ENCODE peak calls at places on chromosome 7, in ten cellular contexts. K is tibial nerve, Z is A549, A is H1, N is stomach, I is GM12878, R is suprapubic skin, C is transverse colon, V is K562, W is upper lobe of left lung. T is an unnamed sample.

GRCh38 chr7:96321670-96322372 is at the start of gene SLC25A13:
- DNase-seq in V (peak), Z (peak), R (peak), I (peak), K (peak), A (peak), N (peak), C (peak), W (peak), T (peak)

GRCh38 chr7:2929321-2930201 is 85.5 kb upstream of the GNA12 start:
- DNase-seq in I (no peak), Z (no peak), C (no peak), R (peak), A (no peak), W (peak), N (no peak), V (no peak), K (no peak), T (no peak)

GRCh38 chr7:127578036-127578684 is 7.2 kb downstream of the GCC1 start:
- DNase-seq in K (no peak), C (no peak), Z (peak), R (no peak), A (no peak), N (no peak), V (no peak), W (no peak), I (no peak), T (no peak)

GRCh38 chr7:43112088-43112940 is at the start of gene HECW1:
- DNase-seq in A (peak), Z (no peak), V (no peak), I (no peak), N (no peak), W (no peak), C (no peak), R (no peak), K (no peak), T (no peak)

GRCh38 chr7:92765725-92766124 is 70.6 kb downstream of the CDK6 start:
- DNase-seq in N (no peak), R (no peak), K (no peak), I (no peak), V (no peak), Z (peak), C (no peak), W (no peak), A (no peak), T (no peak)

GRCh38 chr7:70338061-70338460 is 739.8 kb downstream of the AUTS2 start:
- DNase-seq in C (no peak), R (no peak), I (no peak), V (no peak), A (no peak), W (no peak), N (no peak), K (no peak), Z (no peak), T (no peak)

GRCh38 chr7:96388166-96388565 is 66.3 kb upstream of the SLC25A13 start:
- DNase-seq in W (no peak), N (no peak), I (no peak), C (no peak), V (no peak), A (no peak), K (no peak), Z (no peak), R (no peak), T (no peak)

GRCh38 chr7:105521731-105522458 is at the start of gene PUS7:
- DNase-seq in N (peak), W (peak), V (peak), K (peak), Z (peak), R (peak), I (no peak), C (peak), A (peak), T (peak)

GRCh38 chr7:152587366-152587765 is 88.6 kb downstream of the XRCC2 start:
- DNase-seq in Z (no peak), V (no peak), W (no peak), K (no peak), C (no peak), N (no peak), R (no peak), I (no peak), A (no peak), T (no peak)

GRCh38 chr7:142328006-142328405 is 70.1 kb upstream of the PRSS58 start:
- DNase-seq in K (no peak), V (no peak), R (no peak), A (no peak), C (no peak), W (no peak), Z (no peak), I (no peak), N (no peak), T (no peak)

GRCh38 chr7:71482284-71482683 is 350.3 kb downstream of the GALNT17 start:
- DNase-seq in W (peak), R (no peak), N (no peak), I (no peak), A (no peak), K (no peak), Z (no peak), V (no peak), C (no peak), T (no peak)

GRCh38 chr7:100585511-100586265 is at the start of gene LRCH4:
- DNase-seq in V (peak), W (peak), Z (peak), I (no peak), C (peak), K (no peak), N (peak), A (peak), R (no peak), T (no peak)

GRCh38 chr7:128948312-128948973 is 10.7 kb downstream of the IRF5 start:
- DNase-seq in A (no peak), N (no peak), K (no peak), V (no peak), C (no peak), I (no peak), W (no peak), R (no peak), Z (no peak), T (no peak)

GRCh38 chr7:157791261-157791660 is 454.5 kb downstream of the DNAJB6 start:
- DNase-seq in R (no peak), I (no peak), V (no peak), W (no peak), Z (no peak), K (no peak), N (no peak), A (no peak), C (no peak), T (no peak)

GRCh38 chr7:29102554-29103151 is 43.7 kb downstream of the CPVL start:
- DNase-seq in C (peak), I (no peak), R (peak), Z (peak), K (peak), V (peak), N (peak), W (peak), A (peak), T (peak)

GRCh38 chr7:82549616-82550285 is 106.2 kb upstream of the CACNA2D1 start:
- DNase-seq in V (no peak), A (no peak), W (no peak), I (no peak), R (no peak), K (no peak), N (no peak), Z (no peak), C (no peak), T (no peak)

GRCh38 chr7:143485500-143485899 is 7.8 kb downstream of the TAS2R41 start:
- DNase-seq in K (no peak), I (no peak), R (peak), N (no peak), Z (no peak), A (no peak), W (peak), C (no peak), V (no peak), T (no peak)

GRCh38 chr7:130135208-130136205 is 65.2 kb downstream of the KLHDC10 start:
- DNase-seq in R (no peak), C (no peak), W (no peak), I (no peak), Z (no peak), A (no peak), V (peak), K (no peak), N (no peak), T (no peak)

GRCh38 chr7:54995631-54996340 is 23.0 kb upstream of the EGFR start:
- DNase-seq in V (no peak), A (no peak), Z (peak), N (no peak), R (no peak), C (no peak), K (no peak), I (peak), W (no peak), T (no peak)

GRCh38 chr7:4797858-4798705 is 22.7 kb downstream of the AP5Z1 start:
- DNase-seq in R (no peak), C (peak), W (no peak), N (peak), K (peak), V (peak), A (peak), Z (peak), I (no peak), T (peak)

GRCh38 chr7:135512135-135512887 is 2.4 kb upstream of the CNOT4 start:
- DNase-seq in N (no peak), W (no peak), C (no peak), V (peak), I (peak), R (no peak), Z (peak), K (no peak), A (no peak), T (no peak)

GRCh38 chr7:68512466-68512865 is 1085.8 kb upstream of the AUTS2 start:
- DNase-seq in Z (no peak), K (no peak), I (no peak), A (no peak), R (no peak), W (no peak), C (no peak), V (no peak), N (no peak), T (no peak)

GRCh38 chr7:962401-963081 is 8.1 kb upstream of the ADAP1 start:
- DNase-seq in R (peak), I (no peak), C (peak), N (no peak), Z (no peak), A (no peak), K (no peak), V (no peak), W (no peak), T (no peak)

GRCh38 chr7:50595538-50596102 is 30.4 kb upstream of the DDC start:
- DNase-seq in I (no peak), A (no peak), V (peak), N (no peak), R (no peak), C (no peak), Z (peak), W (no peak), K (no peak), T (peak)

GRCh38 chr7:7867835-7868234 is 100.8 kb upstream of the GLCCI1 start:
- DNase-seq in W (no peak), R (no peak), N (no peak), K (no peak), Z (no peak), V (no peak), C (peak), I (no peak), A (no peak), T (no peak)
- TF ChIP-seq EP300 in W (no peak), R (no peak), N (no peak), K (no peak), Z (no peak), V (no peak), C (no peak), I (no peak), A (no peak), T (no peak)

GRCh38 chr7:46492460-46492859 is 571.4 kb upstream of the IGFBP3 start:
- DNase-seq in N (no peak), C (no peak), A (no peak), R (no peak), W (no peak), K (no peak), I (no peak), V (no peak), Z (no peak), T (no peak)
- H3K27ac ChIP-seq in N (no peak), C (no peak), A (no peak), R (no peak), W (no peak), K (no peak), I (no peak), V (no peak), Z (no peak), T (no peak)

GRCh38 chr7:40805361-40805760 is 670.6 kb downstream of the SUGCT start:
- DNase-seq in C (no peak), W (no peak), R (no peak), K (no peak), Z (no peak), N (no peak), A (no peak), I (no peak), V (no peak), T (no peak)

GRCh38 chr7:40811666-40812065 is 676.9 kb downstream of the SUGCT start:
- DNase-seq in K (no peak), A (no peak), Z (no peak), R (no peak), V (no peak), N (no peak), W (no peak), C (no peak), I (no peak), T (no peak)

GRCh38 chr7:40810274-40810673 is 675.5 kb downstream of the SUGCT start:
- DNase-seq in N (no peak), R (no peak), K (no peak), W (no peak), C (no peak), Z (no peak), V (no peak), A (no peak), I (no peak), T (no peak)

GRCh38 chr7:40804477-40805215 is 669.8 kb downstream of the SUGCT start:
- DNase-seq in R (no peak), C (no peak), K (no peak), I (no peak), Z (no peak), A (no peak), W (no peak), N (no peak), V (no peak), T (no peak)

DNA sequence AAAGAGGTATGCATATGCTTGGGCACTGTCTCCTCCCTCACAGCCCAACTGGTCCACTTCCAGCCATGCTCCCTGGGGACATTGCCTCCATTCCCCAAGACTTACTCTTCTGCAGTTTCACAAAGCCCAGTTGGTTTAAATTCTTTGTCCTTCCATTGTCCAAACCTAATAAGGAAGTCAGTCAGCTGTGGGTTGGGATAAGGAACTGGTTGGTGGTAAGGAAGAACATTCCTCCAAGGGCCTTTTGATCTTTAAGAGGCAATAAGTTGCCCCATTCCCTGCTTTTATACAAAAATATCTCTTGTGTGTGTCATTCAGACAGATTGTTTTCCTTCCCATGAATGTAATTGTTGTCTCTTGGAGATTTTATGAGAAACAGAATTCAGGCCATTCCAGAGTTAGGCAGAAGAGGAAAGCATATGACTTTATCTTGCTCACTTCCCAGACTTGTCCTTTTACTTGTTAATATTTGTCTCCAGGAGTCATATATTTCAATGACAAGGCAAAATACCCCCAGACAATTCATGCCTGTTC is 673.7 kb downstream of the SUGCT start:
- DNase-seq in C (no peak), V (no peak), I (no peak), R (no peak), N (no peak), Z (peak), W (no peak), K (no peak), A (no peak), T (peak)
- TF ChIP-seq EP300 in C (no peak), V (no peak), I (no peak), R (no peak), N (no peak), Z (no peak), W (no peak), K (no peak), A (no peak), T (no peak)

GRCh38 chr7:46478046-46478445 is 557.0 kb upstream of the IGFBP3 start:
- DNase-seq in I (no peak), K (no peak), C (no peak), W (no peak), N (no peak), R (no peak), A (no peak), Z (no peak), V (no peak), T (no peak)
- H3K27ac ChIP-seq in I (no peak), K (no peak), C (no peak), W (no peak), N (no peak), R (no peak), A (no peak), Z (no peak), V (no peak), T (no peak)

DNA sequence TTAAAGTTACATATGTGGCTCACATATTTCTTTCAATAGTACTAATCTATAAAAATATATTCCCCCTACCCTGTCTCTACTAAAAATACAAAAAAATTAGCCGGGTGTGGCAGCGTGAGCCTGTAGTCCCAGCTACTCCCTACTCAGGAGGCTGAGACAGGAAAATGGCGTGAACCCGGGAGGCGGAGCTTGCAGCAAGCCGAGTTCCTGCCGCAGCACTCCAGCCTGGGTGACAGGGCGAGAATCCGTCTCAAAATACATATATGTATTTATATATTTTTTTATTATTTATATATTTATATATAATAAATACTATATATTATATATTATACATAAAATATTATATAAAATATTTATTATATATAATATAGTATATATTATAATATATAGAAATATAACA is 69.7 kb upstream of the GRM3 start:
- DNase-seq in N (no peak), C (no peak), V (no peak), W (no peak), R (no peak), K (no peak), A (no peak), Z (no peak), I (no peak), T (no peak)
- TF ChIP-seq EP300 in N (no peak), C (no peak), V (no peak), W (no peak), R (no peak), K (no peak), A (no peak), Z (no peak), I (no peak), T (no peak)

DNA sequence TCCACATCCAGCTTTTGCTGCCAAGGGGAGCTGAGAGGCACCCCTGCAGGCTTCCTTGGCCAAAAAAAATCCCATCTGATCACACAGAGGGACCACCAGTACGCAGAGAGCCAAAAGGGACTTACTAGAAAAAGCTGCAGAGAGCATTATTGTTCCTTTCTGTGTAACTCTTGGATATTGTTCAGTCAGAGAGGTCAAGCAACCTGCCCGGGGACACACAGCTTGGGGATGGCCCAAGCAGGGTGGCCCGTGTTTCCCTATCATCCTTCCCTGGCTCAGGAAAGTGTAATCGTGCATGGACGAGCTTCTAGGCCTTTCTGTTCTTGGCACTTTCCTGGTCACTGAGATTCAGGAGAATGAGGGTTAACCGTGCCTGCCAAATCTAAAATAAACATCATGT is 84.1 kb upstream of the SH2B2 start:
- DNase-seq in K (no peak), W (no peak), A (no peak), N (no peak), C (no peak), R (no peak), V (no peak), Z (no peak), I (no peak), T (no peak)
- H3K27ac ChIP-seq in K (no peak), W (no peak), A (no peak), N (no peak), C (no peak), R (no peak), V (no peak), Z (no peak), I (no peak), T (no peak)

GRCh38 chr7:151167197-151167911 is at the start of gene GBX1:
- DNase-seq in Z (peak), I (no peak), V (peak), K (no peak), R (no peak), N (peak), W (no peak), A (peak), C (no peak), T (no peak)
- TF ChIP-seq EP300 in Z (no peak), I (no peak), V (no peak), K (no peak), R (no peak), N (no peak), W (no peak), A (no peak), C (no peak), T (no peak)